ENCODE peak calls at places on chromosomes 2 and 18, in nine cellular contexts. F, U, S, A, X, T, R, H and W are unnamed samples.

GRCh38 chr18:46754661-46755292 is 2.1 kb downstream of the ST8SIA5 start:
- DNase-seq in F (peak), U (no peak), S (peak), A (no peak), X (no peak), T (no peak), R (peak), H (no peak), W (no peak)

GRCh38 chr2:70006447-70006784 is 45.0 kb upstream of the ASPRV1 start:
- DNase-seq in F (no peak), U (no peak), S (no peak), A (no peak), X (no peak), T (no peak), R (no peak), H (no peak), W (peak)

GRCh38 chr2:240250150-240250984 is 109.9 kb upstream of the OTOS start:
- DNase-seq in F (no peak), U (no peak), S (no peak), A (no peak), X (no peak), T (no peak), R (no peak), H (no peak), W (peak)

GRCh38 chr2:144471316-144472045 is 48.4 kb downstream of the ZEB2 start:
- DNase-seq in F (no peak), U (no peak), S (no peak), A (no peak), X (no peak), T (no peak), R (no peak), H (no peak), W (no peak)

GRCh38 chr2:207750315-207750714 is 19.4 kb downstream of the FZD5 start:
- DNase-seq in F (peak), U (no peak), S (no peak), A (no peak), X (peak), T (no peak), R (no peak), H (no peak), W (no peak)

GRCh38 chr2:48221846-48222516 is 308.0 kb upstream of the STON1 start:
- DNase-seq in F (no peak), U (no peak), S (no peak), A (peak), X (no peak), T (no peak), R (no peak), H (peak), W (no peak)

GRCh38 chr2:18356676-18357075 is 203.8 kb downstream of the RDH14 start:
- DNase-seq in F (no peak), U (no peak), S (no peak), A (peak), X (no peak), T (peak), R (no peak), H (peak), W (no peak)

GRCh38 chr2:149422337-149422990 is 92.1 kb downstream of the LYPD6 start:
- DNase-seq in F (no peak), U (peak), S (no peak), A (peak), X (no peak), T (no peak), R (no peak), H (peak), W (no peak)

GRCh38 chr2:171703574-171704347 is 16.5 kb downstream of the DYNC1I2 start:
- DNase-seq in F (no peak), U (peak), S (no peak), A (peak), X (peak), T (peak), R (no peak), H (peak), W (no peak)

GRCh38 chr18:55886886-55887285 is 298.9 kb upstream of the TCF4 start:
- DNase-seq in F (no peak), U (no peak), S (no peak), A (no peak), X (no peak), T (no peak), R (no peak), H (peak), W (no peak)

GRCh38 chr18:57819671-57820460 is 16.8 kb upstream of the ATP8B1 start:
- DNase-seq in F (no peak), U (peak), S (no peak), A (peak), X (peak), T (peak), R (peak), H (peak), W (no peak)

GRCh38 chr2:196036442-196036841 is 32.2 kb downstream of the DNAH7 start:
- DNase-seq in F (no peak), U (no peak), S (no peak), A (no peak), X (no peak), T (no peak), R (no peak), H (no peak), W (no peak)

GRCh38 chr2:207149253-207150213 is 16.2 kb downstream of the KLF7 start:
- DNase-seq in F (no peak), U (no peak), S (no peak), A (no peak), X (no peak), T (no peak), R (peak), H (no peak), W (no peak)

GRCh38 chr18:5584751-5585417 is 41.1 kb upstream of the EPB41L3 start:
- DNase-seq in F (no peak), U (peak), S (no peak), A (peak), X (no peak), T (peak), R (no peak), H (peak), W (no peak)

GRCh38 chr2:37782155-37782673 is 110.8 kb upstream of the CDC42EP3 start:
- DNase-seq in F (no peak), U (no peak), S (no peak), A (no peak), X (no peak), T (no peak), R (no peak), H (no peak), W (no peak)

GRCh38 chr2:231666171-231667095 is 41.9 kb upstream of the PTMA start:
- DNase-seq in F (no peak), U (peak), S (peak), A (peak), X (no peak), T (peak), R (peak), H (peak), W (no peak)

GRCh38 chr2:178683877-178684276 is 123.3 kb downstream of the TTN start:
- DNase-seq in F (no peak), U (no peak), S (no peak), A (no peak), X (no peak), T (no peak), R (no peak), H (no peak), W (no peak)

GRCh38 chr2:213021971-213022899 is 129.2 kb downstream of the IKZF2 start:
- DNase-seq in F (no peak), U (no peak), S (no peak), A (peak), X (no peak), T (peak), R (no peak), H (peak), W (peak)

GRCh38 chr2:240401781-240402551 is 33.5 kb upstream of the GPC1 start:
- DNase-seq in F (no peak), U (no peak), S (no peak), A (no peak), X (no peak), T (no peak), R (peak), H (no peak), W (no peak)

GRCh38 chr18:40935423-40935822 is 1019.6 kb upstream of the PIK3C3 start:
- DNase-seq in F (no peak), U (peak), S (no peak), A (peak), X (no peak), T (peak), R (no peak), H (peak), W (no peak)

GRCh38 chr2:195026261-195026660 is 630.8 kb upstream of the SLC39A10 start:
- DNase-seq in F (no peak), U (no peak), S (no peak), A (peak), X (no peak), T (no peak), R (no peak), H (peak), W (no peak)

GRCh38 chr2:126822921-126823320 is 75.8 kb upstream of the TEX51 start:
- DNase-seq in F (no peak), U (no peak), S (no peak), A (no peak), X (no peak), T (no peak), R (no peak), H (no peak), W (no peak)

GRCh38 chr2:10057231-10058107 is 14.1 kb downstream of the KLF11 start:
- DNase-seq in F (no peak), U (no peak), S (peak), A (peak), X (no peak), T (no peak), R (peak), H (peak), W (no peak)

GRCh38 chr2:96389728-96390127 is 54.2 kb downstream of the NCAPH start:
- DNase-seq in F (no peak), U (no peak), S (no peak), A (no peak), X (no peak), T (no peak), R (no peak), H (peak), W (no peak)

GRCh38 chr18:39945076-39945475 is 2010.0 kb upstream of the PIK3C3 start:
- DNase-seq in F (no peak), U (no peak), S (no peak), A (no peak), X (no peak), T (no peak), R (no peak), H (no peak), W (no peak)

GRCh38 chr2:128441341-128442052 is 122.8 kb upstream of the HS6ST1 start:
- DNase-seq in F (no peak), U (no peak), S (no peak), A (no peak), X (no peak), T (no peak), R (no peak), H (no peak), W (peak)

GRCh38 chr2:234335676-234336228 is 161.1 kb downstream of the ARL4C start:
- DNase-seq in F (no peak), U (no peak), S (peak), A (peak), X (no peak), T (peak), R (peak), H (peak), W (peak)

GRCh38 chr2:205685314-205686230 is 3.3 kb downstream of the NRP2 start:
- DNase-seq in F (no peak), U (peak), S (peak), A (peak), X (no peak), T (peak), R (peak), H (peak), W (no peak)

GRCh38 chr2:239464166-239465016 is 63.6 kb upstream of the HDAC4 start:
- DNase-seq in F (no peak), U (no peak), S (no peak), A (no peak), X (no peak), T (no peak), R (no peak), H (no peak), W (peak)

GRCh38 chr2:11377915-11378649 is 33.6 kb upstream of the ROCK2 start:
- DNase-seq in F (no peak), U (no peak), S (no peak), A (peak), X (no peak), T (no peak), R (no peak), H (no peak), W (no peak)

GRCh38 chr2:44975571-44976450 is 33.4 kb downstream of the SIX2 start:
- DNase-seq in F (no peak), U (no peak), S (peak), A (no peak), X (no peak), T (no peak), R (no peak), H (no peak), W (peak)

GRCh38 chr2:100692381-100692780 is 127.6 kb upstream of the NPAS2 start:
- DNase-seq in F (no peak), U (no peak), S (no peak), A (no peak), X (no peak), T (no peak), R (no peak), H (no peak), W (no peak)

GRCh38 chr2:121104721-121105141 is 180.3 kb downstream of the TFCP2L1 start:
- DNase-seq in F (no peak), U (no peak), S (peak), A (no peak), X (no peak), T (peak), R (no peak), H (peak), W (peak)

GRCh38 chr2:232400244-232401015 is 6.2 kb upstream of the ALPG start:
- DNase-seq in F (no peak), U (no peak), S (no peak), A (no peak), X (no peak), T (no peak), R (no peak), H (no peak), W (no peak)